ENCODE peak calls at places on chromosomes 12 and 14, in five cellular contexts. W is left cardiac atrium; L is HCT116; S is HepG2; Z is stimulated activated naive CD8-positive, alpha-beta T cell treated with anti-CD3 and anti-CD28 coated beads, Interleukin-15, Interleukin-2, amounts not matched to agents 100 U/mL and 50 U/mL, for 24 hours. A is an unnamed sample.

GRCh38 chr14:26872510-26872909 is 274.7 kb upstream of the NOVA1 start:
- ATAC-seq in W (peak; percentile 85), Z (no peak), L (no peak), S (no peak), A (no peak)

GRCh38 chr12:5043589-5044419 is at the start of gene KCNA5:
- ATAC-seq in W (peak; percentile 65), Z (no peak), L (no peak), S (no peak), A (no peak)

GRCh38 chr12:52141875-52142274 is 49.9 kb downstream of the KRT80 start:
- ATAC-seq in Z (no peak), S (no peak), W (no peak), L (no peak), A (no peak)

GRCh38 chr14:36580856-36581831 is 1.3 kb downstream of the NKX2-8 start:
- ATAC-seq in W (peak; percentile 70), Z (no peak), S (no peak), L (peak; percentile 14), A (peak; percentile 26)

GRCh38 chr12:131758016-131758739 is 47.3 kb downstream of the SFSWAP start:
- ATAC-seq in S (no peak), Z (no peak), W (no peak), L (no peak), A (no peak)

GRCh38 chr14:83342590-83342989 is 1808.9 kb upstream of the SEL1L start:
- ATAC-seq in L (no peak), Z (no peak), W (peak; percentile 94), S (no peak), A (no peak)

GRCh38 chr14:75361751-75362433 is 65.9 kb upstream of the JDP2 start:
- ATAC-seq in Z (no peak), W (peak; percentile 31), L (no peak), S (no peak), A (no peak)

GRCh38 chr12:51977320-51977753 is 25.8 kb downstream of the ACVR1B start:
- ATAC-seq in W (no peak), Z (no peak), S (peak; percentile 7), L (no peak), A (no peak)

GRCh38 chr14:59897757-59898383 is 22.1 kb upstream of the LRRC9 start:
- ATAC-seq in W (peak; percentile 26), Z (no peak), S (peak; percentile 93), L (peak; percentile 81), A (peak; percentile 63)

GRCh38 chr12:553216-554000 is 93.7 kb downstream of the B4GALNT3 start:
- ATAC-seq in S (no peak), Z (peak; percentile 8), L (no peak), W (peak; percentile 9), A (no peak)

GRCh38 chr14:60002819-60003492 is 83.0 kb downstream of the LRRC9 start:
- ATAC-seq in S (peak; percentile 55), Z (no peak), L (no peak), W (peak; percentile 99), A (no peak)